ENCODE peak calls at places on chromosome 11, in seven cellular contexts. One of them, this sample, is unnamed.

GRCh38 chr11:57325735-57326048 is 940 bp upstream of the TNKS1BP1 start:
- DNase-seq in activated T-helper 1 cell treated with anti-CD3 and anti-CD28 coated beads, Interleukin-2, amount 50 U/mL, for 16 hours: no peak
- DNase-seq in activated CD4-positive, alpha-beta T cell treated with anti-CD3 and anti-CD28 coated beads for 24 hours: no peak
- DNase-seq in LHCN-M2: no peak
- DNase-seq in Calu3: no peak
- DNase-seq in thoracic aorta: no peak
- DNase-seq in RCC 7860: no peak
- DNase-seq in this sample: no peak

GRCh38 chr11:87125257-87125656 is 87.5 kb downstream of the TMEM135 start:
- DNase-seq in activated T-helper 1 cell treated with anti-CD3 and anti-CD28 coated beads, Interleukin-2, amount 50 U/mL, for 16 hours: no peak
- DNase-seq in activated CD4-positive, alpha-beta T cell treated with anti-CD3 and anti-CD28 coated beads for 24 hours: no peak
- DNase-seq in LHCN-M2: peak; percentile 61
- DNase-seq in Calu3: no peak
- DNase-seq in thoracic aorta: no peak
- DNase-seq in RCC 7860: no peak
- DNase-seq in this sample: peak; percentile 42

GRCh38 chr11:13009921-13010736 is 1.0 kb downstream of the RASSF10 start:
- DNase-seq in activated T-helper 1 cell treated with anti-CD3 and anti-CD28 coated beads, Interleukin-2, amount 50 U/mL, for 16 hours: no peak
- DNase-seq in activated CD4-positive, alpha-beta T cell treated with anti-CD3 and anti-CD28 coated beads for 24 hours: no peak
- DNase-seq in LHCN-M2: no peak
- DNase-seq in Calu3: peak; percentile 51
- DNase-seq in thoracic aorta: no peak
- DNase-seq in RCC 7860: no peak
- DNase-seq in this sample: no peak

GRCh38 chr11:35615911-35616900 is 2.1 kb upstream of the FJX1 start:
- DNase-seq in activated T-helper 1 cell treated with anti-CD3 and anti-CD28 coated beads, Interleukin-2, amount 50 U/mL, for 16 hours: no peak
- DNase-seq in activated CD4-positive, alpha-beta T cell treated with anti-CD3 and anti-CD28 coated beads for 24 hours: no peak
- DNase-seq in LHCN-M2: peak; percentile 57
- DNase-seq in Calu3: peak; percentile 30
- DNase-seq in thoracic aorta: no peak
- DNase-seq in RCC 7860: peak; percentile 60
- DNase-seq in this sample: peak; percentile 74

GRCh38 chr11:72629266-72629665 is 45.0 kb downstream of the PDE2A start:
- DNase-seq in activated T-helper 1 cell treated with anti-CD3 and anti-CD28 coated beads, Interleukin-2, amount 50 U/mL, for 16 hours: no peak
- DNase-seq in activated CD4-positive, alpha-beta T cell treated with anti-CD3 and anti-CD28 coated beads for 24 hours: no peak
- DNase-seq in LHCN-M2: no peak
- DNase-seq in Calu3: no peak
- DNase-seq in thoracic aorta: no peak
- DNase-seq in RCC 7860: no peak
- DNase-seq in this sample: no peak

GRCh38 chr11:118491041-118491440 is 36.2 kb upstream of the TTC36 start:
- DNase-seq in activated T-helper 1 cell treated with anti-CD3 and anti-CD28 coated beads, Interleukin-2, amount 50 U/mL, for 16 hours: no peak
- DNase-seq in activated CD4-positive, alpha-beta T cell treated with anti-CD3 and anti-CD28 coated beads for 24 hours: no peak
- DNase-seq in LHCN-M2: no peak
- DNase-seq in Calu3: no peak
- DNase-seq in thoracic aorta: no peak
- DNase-seq in RCC 7860: no peak
- DNase-seq in this sample: no peak

GRCh38 chr11:1544536-1544935 is 27.5 kb downstream of the DUSP8 start:
- DNase-seq in activated T-helper 1 cell treated with anti-CD3 and anti-CD28 coated beads, Interleukin-2, amount 50 U/mL, for 16 hours: no peak
- DNase-seq in activated CD4-positive, alpha-beta T cell treated with anti-CD3 and anti-CD28 coated beads for 24 hours: no peak
- DNase-seq in LHCN-M2: no peak
- DNase-seq in Calu3: no peak
- DNase-seq in thoracic aorta: no peak
- DNase-seq in RCC 7860: no peak
- DNase-seq in this sample: no peak

GRCh38 chr11:59615132-59615636 is 390 bp downstream of the OSBP start:
- DNase-seq in activated T-helper 1 cell treated with anti-CD3 and anti-CD28 coated beads, Interleukin-2, amount 50 U/mL, for 16 hours: peak; percentile 56
- DNase-seq in activated CD4-positive, alpha-beta T cell treated with anti-CD3 and anti-CD28 coated beads for 24 hours: peak; percentile 25
- DNase-seq in LHCN-M2: no peak
- DNase-seq in Calu3: peak; percentile 63
- DNase-seq in thoracic aorta: no peak
- DNase-seq in RCC 7860: no peak
- DNase-seq in this sample: no peak

GRCh38 chr11:28384418-28384817 is 276.2 kb downstream of the METTL15 start:
- DNase-seq in activated T-helper 1 cell treated with anti-CD3 and anti-CD28 coated beads, Interleukin-2, amount 50 U/mL, for 16 hours: no peak
- DNase-seq in activated CD4-positive, alpha-beta T cell treated with anti-CD3 and anti-CD28 coated beads for 24 hours: no peak
- DNase-seq in LHCN-M2: peak; percentile 94
- DNase-seq in Calu3: peak; percentile 1
- DNase-seq in thoracic aorta: no peak
- DNase-seq in RCC 7860: peak; percentile 90
- DNase-seq in this sample: peak; percentile 97

GRCh38 chr11:82539669-82540068 is 194.0 kb downstream of the FAM181B start:
- DNase-seq in activated T-helper 1 cell treated with anti-CD3 and anti-CD28 coated beads, Interleukin-2, amount 50 U/mL, for 16 hours: no peak
- DNase-seq in activated CD4-positive, alpha-beta T cell treated with anti-CD3 and anti-CD28 coated beads for 24 hours: no peak
- DNase-seq in LHCN-M2: no peak
- DNase-seq in Calu3: no peak
- DNase-seq in thoracic aorta: no peak
- DNase-seq in RCC 7860: no peak
- DNase-seq in this sample: no peak

GRCh38 chr11:84430661-84431060 is 1144.5 kb upstream of the CCDC90B start:
- DNase-seq in activated T-helper 1 cell treated with anti-CD3 and anti-CD28 coated beads, Interleukin-2, amount 50 U/mL, for 16 hours: no peak
- DNase-seq in activated CD4-positive, alpha-beta T cell treated with anti-CD3 and anti-CD28 coated beads for 24 hours: no peak
- DNase-seq in LHCN-M2: no peak
- DNase-seq in Calu3: peak; percentile 2
- DNase-seq in thoracic aorta: no peak
- DNase-seq in RCC 7860: no peak
- DNase-seq in this sample: no peak

This sample was measured in HCEC 1CT.